ENCODE peak calls at places on chromosomes 13 and 19, in four cellular contexts. T is cardiac fibroblast, C is lower leg skin, Q is mucosa of descending colon. H is an unnamed sample.

GRCh38 chr19:39156891-39157230 is 31.3 kb downstream of the PAK4 start:
- DNase-seq in T (no peak), C (no peak), Q (no peak), H (no peak)

GRCh38 chr13:23506071-23506820 is 64.0 kb upstream of the TNFRSF19 start:
- DNase-seq in T (peak), C (no peak), Q (no peak), H (peak)

GRCh38 chr13:94345374-94346195 is 133.9 kb downstream of the DCT start:
- DNase-seq in T (peak), C (no peak), Q (no peak), H (peak)

GRCh38 chr19:48480476-48481190 is 11.5 kb downstream of the CYTH2 start:
- DNase-seq in T (peak), C (peak), Q (peak), H (peak)

GRCh38 chr19:19094513-19094912 is 30.7 kb downstream of the SLC25A42 start:
- DNase-seq in T (no peak), C (no peak), Q (no peak), H (no peak)

GRCh38 chr19:38921420-38922274 is 8.9 kb downstream of the SARS2 start:
- DNase-seq in T (no peak), C (no peak), Q (no peak), H (no peak)

GRCh38 chr13:37669845-37670244 is 71.3 kb upstream of the POSTN start:
- DNase-seq in T (no peak), C (no peak), Q (no peak), H (no peak)

GRCh38 chr13:59747529-59747928 is 416.2 kb downstream of the DIAPH3 start:
- DNase-seq in T (no peak), C (no peak), Q (no peak), H (no peak)

GRCh38 chr19:1472227-1473055 is 6.6 kb downstream of the C19orf25 start:
- DNase-seq in T (no peak), C (no peak), Q (no peak), H (no peak)

GRCh38 chr19:48755787-48756674 is 707 bp downstream of the FGF21 start:
- DNase-seq in T (no peak), C (no peak), Q (no peak), H (no peak)

GRCh38 chr13:38908574-38908973 is 82.1 kb downstream of the STOML3 start:
- DNase-seq in T (no peak), C (no peak), Q (no peak), H (no peak)

GRCh38 chr19:4191044-4191443 is 8.6 kb downstream of the ANKRD24 start:
- DNase-seq in T (no peak), C (no peak), Q (no peak), H (no peak)

GRCh38 chr13:28346136-28346535 is 148.8 kb downstream of the FLT1 start:
- DNase-seq in T (no peak), C (no peak), Q (no peak), H (no peak)

GRCh38 chr19:12749938-12750521 is 1.6 kb upstream of the BEST2 start:
- DNase-seq in T (peak), C (no peak), Q (peak), H (peak)

GRCh38 chr13:104057851-104058250 is 991.6 kb upstream of the SLC10A2 start:
- DNase-seq in T (no peak), C (no peak), Q (no peak), H (peak)

GRCh38 chr13:45258339-45258685 is 57.5 kb upstream of the KCTD4 start:
- DNase-seq in T (no peak), C (no peak), Q (no peak), H (no peak)

GRCh38 chr19:15010497-15011255 is 31.0 kb upstream of the SLC1A6 start:
- DNase-seq in T (no peak), C (no peak), Q (no peak), H (no peak)

GRCh38 chr19:51807111-51807701 is 12.2 kb downstream of the FPR3 start:
- DNase-seq in T (peak), C (no peak), Q (no peak), H (no peak)

GRCh38 chr19:5547881-5548280 is 19.9 kb downstream of the TINCR start:
- DNase-seq in T (peak), C (no peak), Q (peak), H (peak)

GRCh38 chr19:1538978-1539377 is 15.1 kb downstream of the PLK5 start:
- DNase-seq in T (no peak), C (no peak), Q (no peak), H (no peak)

GRCh38 chr19:41376241-41376997 is at the start of gene TMEM91:
- DNase-seq in T (peak), C (peak), Q (peak), H (peak)

GRCh38 chr13:80873589-80873988 is 532.7 kb upstream of the SPRY2 start:
- DNase-seq in T (peak), C (no peak), Q (no peak), H (no peak)

GRCh38 chr13:51524846-51525566 is 59.3 kb upstream of the WDFY2 start:
- DNase-seq in T (peak), C (no peak), Q (no peak), H (peak)

GRCh38 chr19:38090561-38090960 is 133.5 kb downstream of the DPF1 start:
- DNase-seq in T (no peak), C (no peak), Q (no peak), H (no peak)

GRCh38 chr13:108911807-108912206 is 282.4 kb downstream of the MYO16 start:
- DNase-seq in T (no peak), C (no peak), Q (no peak), H (no peak)

GRCh38 chr13:108917581-108917980 is 288.2 kb downstream of the MYO16 start:
- DNase-seq in T (peak), C (no peak), Q (no peak), H (peak)

GRCh38 chr13:108915095-108915633 is 285.8 kb downstream of the MYO16 start:
- DNase-seq in T (peak), C (no peak), Q (no peak), H (peak)

GRCh38 chr13:108919036-108919907 is 289.9 kb downstream of the MYO16 start:
- DNase-seq in T (peak), C (no peak), Q (no peak), H (no peak)

DNA sequence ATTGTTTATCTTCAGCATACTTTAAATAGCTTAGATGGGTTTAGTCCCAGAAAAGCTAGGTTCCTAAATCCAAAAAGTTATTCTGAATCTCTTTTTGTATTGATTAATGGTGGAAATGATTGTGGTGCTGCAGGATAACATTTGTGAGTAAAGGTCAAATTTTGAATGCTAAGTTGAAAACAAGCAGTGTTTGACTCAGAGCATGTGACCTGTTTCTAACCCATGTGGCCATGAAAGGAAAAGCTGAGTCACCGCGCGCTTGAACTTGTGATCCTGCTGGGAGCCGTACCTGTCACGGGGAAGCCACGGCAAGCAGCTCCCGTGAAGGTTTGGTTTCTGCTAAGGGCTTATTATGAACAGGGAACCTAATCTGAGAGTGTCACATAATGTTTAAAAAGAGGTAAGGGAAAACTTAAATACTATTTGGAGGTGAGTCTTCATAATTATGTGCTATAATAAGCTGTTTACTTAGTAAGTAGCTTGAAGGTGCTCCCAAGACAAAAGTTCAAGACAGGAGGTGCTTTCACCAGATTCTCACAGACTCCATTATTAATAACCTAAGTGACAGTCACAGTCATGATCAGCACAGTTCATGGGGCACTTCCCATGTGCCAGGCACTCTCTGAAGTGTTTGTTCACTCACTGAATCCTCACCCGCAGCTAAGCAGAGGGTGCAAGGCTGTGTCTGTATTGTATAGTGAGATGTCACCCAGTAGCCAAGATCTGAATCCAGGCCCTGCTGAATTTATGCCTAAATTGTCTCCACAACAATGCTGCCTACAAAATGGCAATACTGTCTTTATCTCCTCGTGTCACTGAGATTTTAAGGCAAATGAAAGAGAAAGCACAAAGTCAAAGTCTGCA is 286.5 kb downstream of the MYO16 start:
- DNase-seq in T (peak), C (peak), Q (peak), H (peak)
- H3K4me3 ChIP-seq in T (no peak), C (no peak), Q (no peak), H (no peak)

GRCh38 chr19:7078007-7078406 is 8.5 kb downstream of the ZNF557 start:
- DNase-seq in T (no peak), C (no peak), Q (no peak), H (no peak)
- TF ChIP-seq CTCF in T (no peak), C (no peak), Q (no peak), H (no peak)

GRCh38 chr19:17136026-17136425 is 60.4 kb downstream of the MYO9B start:
- DNase-seq in T (no peak), C (no peak), Q (no peak), H (no peak)
- H3K4me3 ChIP-seq in T (no peak), C (no peak), Q (no peak), H (peak)

GRCh38 chr13:62123409-62123808 is 707.8 kb upstream of the PCDH20 start:
- DNase-seq in T (no peak), C (no peak), Q (no peak), H (no peak)

GRCh38 chr13:62122434-62122833 is 706.8 kb upstream of the PCDH20 start:
- DNase-seq in T (no peak), C (no peak), Q (no peak), H (no peak)

GRCh38 chr13:62125451-62125850 is 709.8 kb upstream of the PCDH20 start:
- DNase-seq in T (no peak), C (no peak), Q (no peak), H (no peak)

GRCh38 chr13:62119739-62120700 is 704.4 kb upstream of the PCDH20 start:
- DNase-seq in T (peak), C (no peak), Q (no peak), H (peak)
- TF ChIP-seq CTCF in T (peak), C (no peak), Q (no peak), H (no peak)

DNA sequence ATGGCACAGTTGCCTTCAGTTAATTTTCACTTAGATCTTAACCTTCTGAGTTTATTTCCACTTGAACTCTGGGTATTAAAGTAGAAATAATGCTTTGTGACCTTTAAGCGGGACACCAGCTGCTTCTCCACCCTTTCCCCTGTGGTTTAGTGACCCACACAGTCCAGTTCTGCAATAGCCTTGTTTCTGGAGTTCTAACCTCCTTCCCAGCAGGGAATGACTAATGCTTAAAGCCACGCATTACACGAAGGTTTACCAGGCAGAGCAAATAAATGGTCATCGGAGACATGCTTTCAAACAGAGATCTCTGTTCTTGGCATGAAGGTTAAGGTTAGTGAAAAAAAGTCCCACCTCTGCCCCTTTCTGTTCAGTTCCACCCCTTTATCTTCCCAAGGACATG is 25.3 kb upstream of the MEDAG start:
- DNase-seq in T (peak), C (peak), Q (no peak), H (peak)
- H3K4me3 ChIP-seq in T (no peak), C (no peak), Q (no peak), H (no peak)

DNA sequence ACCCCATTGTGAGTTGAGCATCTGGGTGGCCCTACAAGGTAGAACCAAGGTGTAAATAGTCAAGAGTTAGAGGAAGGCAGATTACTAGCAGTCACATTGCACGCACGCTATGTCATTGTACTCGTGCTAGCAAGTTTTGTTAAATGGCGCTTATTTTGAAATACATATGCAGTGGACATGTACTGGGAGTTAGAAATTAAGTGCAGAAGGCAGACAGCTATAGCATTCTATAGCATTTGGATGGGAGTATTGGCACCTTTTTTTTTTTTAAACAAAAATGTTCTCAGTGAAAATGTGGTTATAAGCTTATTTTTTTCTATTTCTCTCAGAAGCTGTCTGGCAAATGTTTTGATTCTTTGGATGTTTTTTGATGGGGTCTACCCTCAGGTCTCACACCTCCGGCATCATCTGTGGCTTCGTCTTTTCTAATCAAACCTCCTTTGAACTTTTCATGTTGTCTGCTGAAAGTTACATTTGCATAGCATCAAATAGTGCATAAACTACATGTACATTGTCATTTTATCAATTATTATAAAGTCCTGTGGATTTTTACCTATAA is 68.1 kb downstream of the ARHGEF7 start:
- DNase-seq in T (no peak), C (peak), Q (no peak), H (no peak)
- TF ChIP-seq CTCF in T (no peak), C (no peak), Q (no peak), H (no peak)

GRCh38 chr13:33799950-33800592 is 17.9 kb upstream of the RFC3 start:
- DNase-seq in T (peak), C (no peak), Q (no peak), H (no peak)

GRCh38 chr13:33798023-33798422 is 19.9 kb upstream of the RFC3 start:
- DNase-seq in T (no peak), C (no peak), Q (no peak), H (no peak)

GRCh38 chr13:33794576-33794975 is 23.4 kb upstream of the RFC3 start:
- DNase-seq in T (peak), C (no peak), Q (no peak), H (no peak)

GRCh38 chr13:33796095-33796494 is 21.9 kb upstream of the RFC3 start:
- DNase-seq in T (no peak), C (no peak), Q (no peak), H (no peak)

DNA sequence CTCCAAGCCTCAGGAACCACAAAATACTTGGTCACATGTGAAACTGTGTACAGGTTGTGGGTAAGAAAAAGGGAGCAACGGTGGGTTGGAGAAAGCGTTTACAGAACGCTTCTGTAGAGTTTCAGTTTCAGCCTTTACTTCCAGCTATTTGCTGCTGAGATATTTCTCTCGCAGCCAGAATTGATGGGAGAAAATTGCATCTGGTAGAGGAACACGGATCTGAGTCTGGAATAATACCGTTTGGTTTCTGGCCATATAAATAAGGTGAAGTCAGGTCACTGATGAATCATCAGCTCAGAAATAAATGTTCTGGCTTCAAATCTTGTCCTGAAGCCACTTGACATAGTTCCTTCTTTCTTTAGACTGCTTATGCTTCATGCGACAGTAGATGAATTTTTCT is 20.3 kb upstream of the RFC3 start:
- DNase-seq in T (peak), C (no peak), Q (no peak), H (peak)
- H3K4me3 ChIP-seq in T (peak), C (no peak), Q (no peak), H (no peak)

H was measured in foreskin fibroblast.